ENCODE peak calls at places on chromosomes 2 and 18, in seven cellular contexts. F, L, Q, V, I, P and Z are unnamed samples.
A peak's percentile ranks its signal among the peaks of the same experiment; 100 is the strongest.

GRCh38 chr2:159856760-159857159 is 58.8 kb upstream of the CD302 start:
- DNase-seq in F (no peak), L (no peak), Q (no peak), V (no peak), I (no peak), P (no peak), Z (no peak)

GRCh38 chr18:48263421-48263820 is 145.8 kb downstream of the ZBTB7C start:
- DNase-seq in F (no peak), L (no peak), Q (no peak), V (no peak), I (no peak), P (no peak), Z (no peak)

GRCh38 chr18:62768172-62768943 is 53.0 kb downstream of the PHLPP1 start:
- DNase-seq in F (no peak), L (no peak), Q (no peak), V (no peak), I (no peak), P (no peak), Z (no peak)

GRCh38 chr2:177332041-177332991 is 60.3 kb upstream of the AGPS start:
- DNase-seq in F (peak; percentile 16), L (peak; percentile 75), Q (peak; percentile 92), V (no peak), I (peak; percentile 50), P (peak; percentile 39), Z (peak; percentile 87)

GRCh38 chr2:151189125-151189524 is 72.5 kb downstream of the RBM43 start:
- DNase-seq in F (no peak), L (no peak), Q (no peak), V (no peak), I (no peak), P (no peak), Z (no peak)

GRCh38 chr2:107635883-107636282 is 190.8 kb upstream of the RGPD4 start:
- DNase-seq in F (no peak), L (no peak), Q (no peak), V (no peak), I (no peak), P (no peak), Z (no peak)

GRCh38 chr2:17652681-17653080 is 100.9 kb downstream of the SMC6 start:
- DNase-seq in F (no peak), L (no peak), Q (no peak), V (no peak), I (no peak), P (no peak), Z (no peak)

GRCh38 chr2:219289195-219289536 is 10.0 kb downstream of the DNAJB2 start:
- DNase-seq in F (no peak), L (no peak), Q (no peak), V (no peak), I (peak; percentile 20), P (no peak), Z (no peak)

GRCh38 chr2:28915939-28916338 is 21.5 kb downstream of the WDR43 start:
- DNase-seq in F (no peak), L (no peak), Q (no peak), V (no peak), I (no peak), P (no peak), Z (no peak)

GRCh38 chr18:13464432-13465125 is 246.0 kb downstream of the LDLRAD4 start:
- DNase-seq in F (no peak), L (no peak), Q (no peak), V (no peak), I (no peak), P (no peak), Z (no peak)

GRCh38 chr2:104849618-104850097 is 4.3 kb upstream of the POU3F3 start:
- DNase-seq in F (no peak), L (no peak), Q (peak; percentile 40), V (no peak), I (peak; percentile 46), P (peak; percentile 38), Z (peak; percentile 91)

GRCh38 chr2:38099096-38099997 is 23.4 kb upstream of the CYP1B1 start:
- DNase-seq in F (no peak), L (no peak), Q (no peak), V (no peak), I (no peak), P (no peak), Z (no peak)

GRCh38 chr2:238573065-238573778 is 146.5 kb downstream of the ASB1 start:
- DNase-seq in F (no peak), L (no peak), Q (no peak), V (no peak), I (no peak), P (peak; percentile 39), Z (no peak)

GRCh38 chr2:238119756-238120462 is 18.6 kb upstream of the KLHL30 start:
- DNase-seq in F (no peak), L (no peak), Q (no peak), V (no peak), I (no peak), P (no peak), Z (no peak)

GRCh38 chr2:100291152-100291970 is 30.9 kb downstream of the LONRF2 start:
- DNase-seq in F (no peak), L (peak; percentile 72), Q (no peak), V (no peak), I (no peak), P (peak; percentile 97), Z (no peak)

GRCh38 chr2:131520526-131520925 is 7.2 kb upstream of the CCDC74A start:
- DNase-seq in F (no peak), L (no peak), Q (no peak), V (no peak), I (no peak), P (no peak), Z (peak; percentile 15)

GRCh38 chr2:41698787-41699422 is 348.9 kb upstream of the PKDCC start:
- DNase-seq in F (peak; percentile 32), L (no peak), Q (no peak), V (no peak), I (peak; percentile 31), P (no peak), Z (no peak)

GRCh38 chr18:39761273-39761672 is 2193.8 kb upstream of the PIK3C3 start:
- DNase-seq in F (no peak), L (no peak), Q (no peak), V (no peak), I (no peak), P (no peak), Z (no peak)

GRCh38 chr2:160582481-160583161 is 89.0 kb upstream of the RBMS1 start:
- DNase-seq in F (no peak), L (no peak), Q (no peak), V (no peak), I (no peak), P (no peak), Z (no peak)

GRCh38 chr2:54772531-54772930 is 49.1 kb downstream of the EML6 start:
- DNase-seq in F (no peak), L (no peak), Q (no peak), V (no peak), I (no peak), P (no peak), Z (no peak)

GRCh38 chr2:10056439-10056838 is 13.1 kb downstream of the KLF11 start:
- DNase-seq in F (no peak), L (no peak), Q (no peak), V (no peak), I (no peak), P (no peak), Z (no peak)

GRCh38 chr2:160034396-160034795 is 28.0 kb downstream of the PLA2R1 start:
- DNase-seq in F (no peak), L (no peak), Q (no peak), V (no peak), I (no peak), P (no peak), Z (no peak)

GRCh38 chr2:201949036-201950012 is 84.3 kb upstream of the FZD7 start:
- DNase-seq in F (no peak), L (no peak), Q (no peak), V (no peak), I (no peak), P (no peak), Z (no peak)

GRCh38 chr2:235263205-235264120 is 230.4 kb upstream of the AGAP1 start:
- DNase-seq in F (no peak), L (no peak), Q (peak; percentile 21), V (no peak), I (no peak), P (peak; percentile 81), Z (peak; percentile 89)

GRCh38 chr2:211611061-211611518 is 927.5 kb downstream of the ERBB4 start:
- DNase-seq in F (no peak), L (peak; percentile 84), Q (no peak), V (no peak), I (no peak), P (no peak), Z (no peak)

GRCh38 chr2:42021490-42021889 is 26.3 kb upstream of the PKDCC start:
- DNase-seq in F (no peak), L (no peak), Q (no peak), V (no peak), I (no peak), P (no peak), Z (no peak)

GRCh38 chr2:19536136-19536535 is 177.7 kb upstream of the OSR1 start:
- DNase-seq in F (no peak), L (no peak), Q (no peak), V (no peak), I (no peak), P (no peak), Z (no peak)

GRCh38 chr2:233413046-233413445 is 58.8 kb downstream of the DGKD start:
- DNase-seq in F (no peak), L (no peak), Q (no peak), V (no peak), I (no peak), P (no peak), Z (no peak)

GRCh38 chr2:27829791-27830190 is 58.3 kb downstream of the MRPL33 start:
- DNase-seq in F (no peak), L (no peak), Q (no peak), V (no peak), I (no peak), P (no peak), Z (no peak)

GRCh38 chr2:122670932-122671331 is 915.5 kb downstream of the TSN start:
- DNase-seq in F (no peak), L (peak; percentile 56), Q (no peak), V (peak; percentile 43), I (peak; percentile 78), P (no peak), Z (no peak)

GRCh38 chr2:79585701-79586428 is 73.0 kb downstream of the CTNNA2 start:
- DNase-seq in F (no peak), L (no peak), Q (no peak), V (no peak), I (no peak), P (no peak), Z (no peak)

GRCh38 chr2:151051584-151052220 is 210.0 kb downstream of the RBM43 start:
- DNase-seq in F (no peak), L (peak; percentile 25), Q (peak; percentile 40), V (peak; percentile 5), I (peak; percentile 36), P (peak; percentile 41), Z (peak; percentile 33)

GRCh38 chr2:239187464-239188253 is 213.2 kb downstream of the HDAC4 start:
- DNase-seq in F (no peak), L (no peak), Q (no peak), V (no peak), I (no peak), P (no peak), Z (no peak)

GRCh38 chr2:240432430-240432819 is 3.0 kb upstream of the GPC1 start:
- DNase-seq in F (no peak), L (no peak), Q (no peak), V (no peak), I (no peak), P (no peak), Z (no peak)

GRCh38 chr2:198098918-198099317 is 294.5 kb downstream of the PLCL1 start:
- DNase-seq in F (no peak), L (no peak), Q (peak; percentile 72), V (no peak), I (no peak), P (no peak), Z (peak; percentile 92)

GRCh38 chr2:143574069-143574468 is 444.9 kb downstream of the ARHGAP15 start:
- DNase-seq in F (no peak), L (no peak), Q (no peak), V (no peak), I (no peak), P (no peak), Z (no peak)

GRCh38 chr2:241964133-241964532 is 94.6 kb downstream of the RTP5 start:
- DNase-seq in F (no peak), L (no peak), Q (no peak), V (no peak), I (no peak), P (no peak), Z (no peak)

GRCh38 chr2:205188516-205189138 is 493.7 kb upstream of the NRP2 start:
- DNase-seq in F (no peak), L (no peak), Q (no peak), V (no peak), I (no peak), P (no peak), Z (peak; percentile 44)